ENCODE peak calls at places on chromosomes 13 and 19, in four cellular contexts. One of them, this sample, is unnamed.

GRCh38 chr19:29943615-29944014 is 1.6 kb downstream of the URI1 start:
- DNase-seq in GM18507: no peak
- DNase-seq in activated gamma-delta T cell treated with Interleukin-2 at 50 U/mL for 16 hours: no peak
- DNase-seq in kidney tubule cell: no peak
- DNase-seq in this sample: no peak

GRCh38 chr19:30784850-30785459 is 412.8 kb downstream of the ZNF536 start:
- DNase-seq in GM18507: no peak
- DNase-seq in activated gamma-delta T cell treated with Interleukin-2 at 50 U/mL for 16 hours: peak
- DNase-seq in kidney tubule cell: peak
- DNase-seq in this sample: peak

GRCh38 chr19:11496391-11497163 is 9.1 kb downstream of the ZNF653 start:
- DNase-seq in GM18507: no peak
- DNase-seq in activated gamma-delta T cell treated with Interleukin-2 at 50 U/mL for 16 hours: peak
- DNase-seq in kidney tubule cell: peak
- DNase-seq in this sample: peak

GRCh38 chr19:4390017-4390861 is 10.1 kb downstream of the SH3GL1 start:
- DNase-seq in GM18507: no peak
- DNase-seq in activated gamma-delta T cell treated with Interleukin-2 at 50 U/mL for 16 hours: no peak
- DNase-seq in kidney tubule cell: peak
- DNase-seq in this sample: no peak

GRCh38 chr13:103030776-103031175 is 35.4 kb downstream of the SLC10A2 start:
- DNase-seq in GM18507: no peak
- DNase-seq in activated gamma-delta T cell treated with Interleukin-2 at 50 U/mL for 16 hours: no peak
- DNase-seq in kidney tubule cell: no peak
- DNase-seq in this sample: no peak

GRCh38 chr13:32040689-32041088 is 9.1 kb downstream of the FRY start:
- DNase-seq in GM18507: no peak
- DNase-seq in activated gamma-delta T cell treated with Interleukin-2 at 50 U/mL for 16 hours: no peak
- DNase-seq in kidney tubule cell: no peak
- DNase-seq in this sample: no peak

GRCh38 chr13:67408823-67409222 is 178.7 kb upstream of the PCDH9 start:
- DNase-seq in GM18507: no peak
- DNase-seq in activated gamma-delta T cell treated with Interleukin-2 at 50 U/mL for 16 hours: no peak
- DNase-seq in kidney tubule cell: no peak
- DNase-seq in this sample: no peak

GRCh38 chr19:18871543-18871942 is 24.4 kb downstream of the CERS1 start:
- DNase-seq in GM18507: no peak
- DNase-seq in activated gamma-delta T cell treated with Interleukin-2 at 50 U/mL for 16 hours: no peak
- DNase-seq in kidney tubule cell: no peak
- DNase-seq in this sample: no peak

GRCh38 chr13:113834496-113835200 is 29.2 kb downstream of the GAS6 start:
- DNase-seq in GM18507: no peak
- DNase-seq in activated gamma-delta T cell treated with Interleukin-2 at 50 U/mL for 16 hours: no peak
- DNase-seq in kidney tubule cell: no peak
- DNase-seq in this sample: no peak

GRCh38 chr13:100818706-100819105 is 144.1 kb upstream of the TMTC4 start:
- DNase-seq in GM18507: no peak
- DNase-seq in activated gamma-delta T cell treated with Interleukin-2 at 50 U/mL for 16 hours: no peak
- DNase-seq in kidney tubule cell: peak
- DNase-seq in this sample: no peak

GRCh38 chr19:57552432-57552831 is 7.2 kb downstream of the ZNF550 start:
- DNase-seq in GM18507: no peak
- DNase-seq in activated gamma-delta T cell treated with Interleukin-2 at 50 U/mL for 16 hours: no peak
- DNase-seq in kidney tubule cell: no peak
- DNase-seq in this sample: no peak

GRCh38 chr19:50835103-50835784 is 1.9 kb upstream of the KLK15 start:
- DNase-seq in GM18507: no peak
- DNase-seq in activated gamma-delta T cell treated with Interleukin-2 at 50 U/mL for 16 hours: no peak
- DNase-seq in kidney tubule cell: peak
- DNase-seq in this sample: no peak

GRCh38 chr13:50104493-50104892 is 89.2 kb downstream of the KCNRG start:
- DNase-seq in GM18507: no peak
- DNase-seq in activated gamma-delta T cell treated with Interleukin-2 at 50 U/mL for 16 hours: no peak
- DNase-seq in kidney tubule cell: peak
- DNase-seq in this sample: no peak

GRCh38 chr13:31485651-31486051 is 253.7 kb upstream of the RXFP2 start:
- DNase-seq in GM18507: no peak
- DNase-seq in activated gamma-delta T cell treated with Interleukin-2 at 50 U/mL for 16 hours: no peak
- DNase-seq in kidney tubule cell: no peak
- DNase-seq in this sample: no peak

GRCh38 chr13:48892311-48892710 is 83.4 kb upstream of the FNDC3A start:
- DNase-seq in GM18507: no peak
- DNase-seq in activated gamma-delta T cell treated with Interleukin-2 at 50 U/mL for 16 hours: no peak
- DNase-seq in kidney tubule cell: peak
- DNase-seq in this sample: no peak

GRCh38 chr13:68176486-68176885 is 946.4 kb upstream of the PCDH9 start:
- DNase-seq in GM18507: no peak
- DNase-seq in activated gamma-delta T cell treated with Interleukin-2 at 50 U/mL for 16 hours: no peak
- DNase-seq in kidney tubule cell: peak
- DNase-seq in this sample: no peak

GRCh38 chr19:6826281-6826920 is 53.9 kb downstream of the VAV1 start:
- DNase-seq in GM18507: no peak
- DNase-seq in activated gamma-delta T cell treated with Interleukin-2 at 50 U/mL for 16 hours: no peak
- DNase-seq in kidney tubule cell: no peak
- DNase-seq in this sample: no peak

GRCh38 chr13:84917252-84917878 is 881.9 kb downstream of the SLITRK6 start:
- DNase-seq in GM18507: no peak
- DNase-seq in activated gamma-delta T cell treated with Interleukin-2 at 50 U/mL for 16 hours: no peak
- DNase-seq in kidney tubule cell: no peak
- DNase-seq in this sample: no peak

GRCh38 chr19:56423276-56423984 is 19.3 kb downstream of the ZNF583 start:
- DNase-seq in GM18507: no peak
- DNase-seq in activated gamma-delta T cell treated with Interleukin-2 at 50 U/mL for 16 hours: no peak
- DNase-seq in kidney tubule cell: no peak
- DNase-seq in this sample: no peak

GRCh38 chr19:31717316-31717715 is 368.1 kb upstream of the TSHZ3 start:
- DNase-seq in GM18507: no peak
- DNase-seq in activated gamma-delta T cell treated with Interleukin-2 at 50 U/mL for 16 hours: no peak
- DNase-seq in kidney tubule cell: no peak
- DNase-seq in this sample: no peak

GRCh38 chr19:48741222-48741999 is 1.0 kb upstream of the RASIP1 start:
- DNase-seq in GM18507: no peak
- DNase-seq in activated gamma-delta T cell treated with Interleukin-2 at 50 U/mL for 16 hours: no peak
- DNase-seq in kidney tubule cell: no peak
- DNase-seq in this sample: no peak

GRCh38 chr13:98795220-98795619 is 42.7 kb upstream of the SLC15A1 start:
- DNase-seq in GM18507: no peak
- DNase-seq in activated gamma-delta T cell treated with Interleukin-2 at 50 U/mL for 16 hours: no peak
- DNase-seq in kidney tubule cell: no peak
- DNase-seq in this sample: no peak

GRCh38 chr13:113782472-113782871 is 23.4 kb downstream of the TMEM255B start:
- DNase-seq in GM18507: no peak
- DNase-seq in activated gamma-delta T cell treated with Interleukin-2 at 50 U/mL for 16 hours: no peak
- DNase-seq in kidney tubule cell: no peak
- DNase-seq in this sample: no peak

GRCh38 chr19:28012361-28012760 is 1200.6 kb downstream of the UQCRFS1 start:
- DNase-seq in GM18507: no peak
- DNase-seq in activated gamma-delta T cell treated with Interleukin-2 at 50 U/mL for 16 hours: no peak
- DNase-seq in kidney tubule cell: no peak
- DNase-seq in this sample: no peak

GRCh38 chr19:54551950-54552912 is 21.4 kb upstream of the LILRA2 start:
- DNase-seq in GM18507: no peak
- DNase-seq in activated gamma-delta T cell treated with Interleukin-2 at 50 U/mL for 16 hours: no peak
- DNase-seq in kidney tubule cell: no peak
- DNase-seq in this sample: no peak

GRCh38 chr19:58573658-58574164 is 576 bp upstream of the MZF1 start:
- DNase-seq in GM18507: no peak
- DNase-seq in activated gamma-delta T cell treated with Interleukin-2 at 50 U/mL for 16 hours: no peak
- DNase-seq in kidney tubule cell: no peak
- DNase-seq in this sample: no peak

GRCh38 chr13:114027046-114027760 is 53.3 kb upstream of the C13orf46 start:
- DNase-seq in GM18507: no peak
- DNase-seq in activated gamma-delta T cell treated with Interleukin-2 at 50 U/mL for 16 hours: no peak
- DNase-seq in kidney tubule cell: no peak
- DNase-seq in this sample: no peak

GRCh38 chr13:95301135-95301946 is at the start of gene ABCC4:
- DNase-seq in GM18507: peak
- DNase-seq in activated gamma-delta T cell treated with Interleukin-2 at 50 U/mL for 16 hours: peak
- DNase-seq in kidney tubule cell: peak
- DNase-seq in this sample: peak

GRCh38 chr19:48255376-48256303 is at the start of gene CARD8:
- DNase-seq in GM18507: peak
- DNase-seq in activated gamma-delta T cell treated with Interleukin-2 at 50 U/mL for 16 hours: peak
- DNase-seq in kidney tubule cell: peak
- DNase-seq in this sample: no peak

GRCh38 chr19:37990362-37990761 is 83.4 kb downstream of the SIPA1L3 start:
- DNase-seq in GM18507: no peak
- DNase-seq in activated gamma-delta T cell treated with Interleukin-2 at 50 U/mL for 16 hours: no peak
- DNase-seq in kidney tubule cell: peak
- DNase-seq in this sample: no peak

GRCh38 chr19:33795370-33796163 is 1.1 kb upstream of the KCTD15 start:
- DNase-seq in GM18507: no peak
- DNase-seq in activated gamma-delta T cell treated with Interleukin-2 at 50 U/mL for 16 hours: no peak
- DNase-seq in kidney tubule cell: peak
- DNase-seq in this sample: peak

GRCh38 chr19:49361438-49362047 is 673 bp downstream of the TEAD2 start:
- DNase-seq in GM18507: no peak
- DNase-seq in activated gamma-delta T cell treated with Interleukin-2 at 50 U/mL for 16 hours: no peak
- DNase-seq in kidney tubule cell: peak
- DNase-seq in this sample: no peak

GRCh38 chr13:79637086-79637763 is 156.3 kb downstream of the NDFIP2 start:
- DNase-seq in GM18507: no peak
- DNase-seq in activated gamma-delta T cell treated with Interleukin-2 at 50 U/mL for 16 hours: no peak
- DNase-seq in kidney tubule cell: no peak
- DNase-seq in this sample: no peak

This sample was measured in GM12892.